ENCODE peak calls at places on chromosomes 3 and 15, in four cellular contexts. H is cardiac muscle cell, R is pancreas, M is A673. E is an unnamed sample.

GRCh38 chr3:186946756-186947375 is 16.5 kb downstream of the ST6GAL1 start:
- DNase-seq in H (no peak), M (no peak), R (no peak), E (no peak)

GRCh38 chr15:38072507-38073277 is 138.3 kb downstream of the TMCO5A start:
- DNase-seq in M (peak; percentile 69), H (peak; percentile 91), R (peak; percentile 64), E (peak; percentile 66)

GRCh38 chr3:122754867-122755835 is 38.5 kb downstream of the HSPBAP1 start:
- DNase-seq in H (peak; percentile 67), R (no peak), M (peak; percentile 58), E (peak; percentile 25)

GRCh38 chr3:48267782-48268181 is 26.9 kb downstream of the ZNF589 start:
- DNase-seq in H (no peak), R (no peak), M (no peak), E (no peak)

GRCh38 chr3:59605944-59606534 is 556.2 kb upstream of the CFAP20DC start:
- DNase-seq in R (no peak), H (no peak), M (no peak), E (no peak)

GRCh38 chr15:66255293-66255676 is 1.7 kb upstream of the MEGF11 start:
- DNase-seq in H (no peak), M (no peak), R (no peak), E (no peak)

GRCh38 chr15:49045691-49046112 is 544 bp downstream of the SECISBP2L start:
- DNase-seq in M (peak; percentile 39), H (peak; percentile 52), R (no peak), E (peak; percentile 11)

GRCh38 chr15:67828379-67828968 is 3.2 kb downstream of the SKOR1 start:
- DNase-seq in R (no peak), H (no peak), M (no peak), E (no peak)

GRCh38 chr3:157572559-157573270 is 69.5 kb upstream of the VEPH1 start:
- DNase-seq in M (peak; percentile 71), H (peak; percentile 82), R (no peak), E (peak; percentile 64)

GRCh38 chr3:120641696-120642246 is 40.3 kb downstream of the HGD start:
- DNase-seq in R (no peak), H (no peak), M (no peak), E (no peak)

GRCh38 chr15:62816342-62817059 is 226.0 kb upstream of the TPM1 start:
- DNase-seq in M (no peak), H (peak; percentile 41), R (no peak), E (peak; percentile 13)

DNA sequence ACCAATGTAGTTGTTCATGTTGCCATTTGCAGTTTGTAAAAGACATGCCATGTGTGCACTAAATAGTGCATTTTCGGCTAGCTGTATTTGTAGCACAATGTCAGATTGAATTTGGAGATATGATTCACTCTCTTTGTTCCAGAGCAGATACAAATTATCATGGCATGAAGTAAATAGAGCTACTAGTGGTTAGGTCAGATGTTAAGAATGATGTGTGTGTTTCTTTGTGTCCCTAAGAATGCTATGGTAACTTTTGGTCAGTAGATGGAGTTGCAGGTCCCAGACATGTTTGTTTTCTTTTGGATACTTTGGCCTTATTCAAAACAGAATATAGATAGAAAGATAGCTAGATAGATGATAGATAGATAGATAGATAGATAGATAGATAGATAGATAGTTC is 595.8 kb downstream of the NLGN1 start:
- DNase-seq in M (peak; percentile 40), R (no peak), H (peak; percentile 28), E (peak; percentile 58)
- H3K36me3 ChIP-seq in M (no peaks in the 10 kb centered on the region), R (no peaks in the 10 kb centered on the region), H (no peaks in the 10 kb centered on the region), E (no peaks in the 10 kb centered on the region)

DNA sequence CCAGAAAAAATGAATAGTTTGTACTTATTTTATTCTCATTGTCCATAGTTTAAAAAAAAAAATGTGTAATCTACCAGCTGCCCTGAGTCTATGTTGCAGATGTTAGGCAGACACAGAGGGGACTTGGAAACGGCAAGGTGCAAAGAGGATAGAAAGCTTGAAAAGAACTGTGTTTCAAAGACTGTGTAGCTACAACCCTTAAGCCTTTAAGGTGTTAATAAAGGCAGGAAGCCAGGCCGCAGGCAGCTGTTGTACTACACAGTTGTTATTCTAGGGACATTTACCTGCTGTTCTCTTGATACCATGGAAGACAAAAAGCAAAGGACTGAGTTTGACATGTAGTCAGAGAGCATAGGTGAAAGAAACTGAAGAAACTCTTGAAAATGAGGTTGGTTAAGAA is 440.0 kb downstream of the TUSC7 start:
- DNase-seq in M (no peak), R (no peak), H (no peak), E (no peak)
- H3K27ac ChIP-seq in M (no peak overlapping the region), R (no peak overlapping the region), H (no peak overlapping the region), E (no peak overlapping the region)

GRCh38 chr15:45253330-45253729 is 1.3 kb downstream of the SLC28A2 start:
- DNase-seq in R (no peak), M (peak; percentile 24), H (no peak), E (no peak)
- TF ChIP-seq CTCF in R (no peak), M (peak; percentile 54), H (peak; percentile 31), E (peak; percentile 56)

GRCh38 chr3:71703796-71704195 is 21.4 kb downstream of the EIF4E3 start:
- DNase-seq in H (no peak), M (no peak), R (no peak), E (no peak)
- H3K36me3 ChIP-seq in H (no peaks in the 10 kb centered on the region), M (no peaks in the 10 kb centered on the region), R (no peaks in the 10 kb centered on the region), E (no peaks in the 10 kb centered on the region)

GRCh38 chr15:74053941-74054529 is 28.3 kb downstream of the GOLGA6A start:
- DNase-seq in H (peak; percentile 96), M (peak; percentile 84), R (peak; percentile 71), E (peak; percentile 27)
- H3K27ac ChIP-seq in H (no peak overlapping the region), M (no peak overlapping the region), R (no peak overlapping the region), E (no peak overlapping the region)

DNA sequence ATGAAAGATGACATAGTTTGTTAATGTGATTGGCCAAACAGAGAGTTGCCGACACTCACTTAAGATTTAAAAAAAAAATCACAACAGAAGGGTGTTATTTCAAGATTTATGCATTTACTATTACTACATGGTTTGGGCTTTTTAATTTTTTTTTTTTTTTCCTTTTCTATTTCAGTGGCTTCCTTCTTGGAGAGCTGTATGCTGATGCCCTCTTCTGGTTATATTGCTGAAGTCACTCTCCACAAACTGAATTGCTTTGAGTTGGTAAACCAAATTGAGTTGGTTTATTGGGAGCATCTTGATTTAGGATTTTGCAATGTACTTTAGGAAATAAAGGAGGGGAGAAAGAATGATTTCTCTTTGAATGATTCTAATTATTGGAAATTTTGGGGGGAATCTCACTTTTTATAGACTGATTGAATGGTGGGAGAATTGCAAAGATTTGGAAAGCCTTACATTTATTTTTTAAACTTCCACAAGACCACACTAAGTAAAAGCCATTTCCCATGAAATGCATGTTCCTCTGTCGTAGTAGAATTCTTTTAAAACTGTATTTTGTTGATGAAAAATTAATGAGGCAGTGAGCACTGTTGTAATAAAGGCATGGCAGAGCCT is 186.6 kb upstream of the FEZF2 start:
- DNase-seq in R (no peak), H (peak; percentile 65), M (no peak), E (peak; percentile 8)
- TF ChIP-seq CTCF in R (no peak), H (peak; percentile 62), M (peak; percentile 37), E (peak; percentile 64)

GRCh38 chr3:66409771-66410355 is 91.0 kb downstream of the LRIG1 start:
- DNase-seq in R (no peak), H (no peak), M (no peak), E (no peak)
- H3K36me3 ChIP-seq in R (peaks cover 17% of the 10 kb centered on the region), H (no peaks in the 10 kb centered on the region), M (no peaks in the 10 kb centered on the region), E (peaks cover 14% of the 10 kb centered on the region)

GRCh38 chr3:129176051-129176450 is 7.6 kb downstream of the CNBP start:
- DNase-seq in R (no peak), H (no peak), M (no peak), E (no peak)

GRCh38 chr3:129173206-129173605 is 10.5 kb downstream of the CNBP start:
- DNase-seq in H (no peak), M (no peak), R (no peak), E (no peak)

GRCh38 chr3:129173725-129174124 is 10.0 kb downstream of the CNBP start:
- DNase-seq in R (no peak), H (no peak), M (no peak), E (no peak)
- H3K27ac ChIP-seq in R (no peak overlapping the region), H (peak overlapping the region; percentile 69), M (no peak overlapping the region), E (no peak overlapping the region)